ENCODE peak calls at places on chromosomes 12 and 14, in ten cellular contexts. T is cardiac fibroblast, F is NCI-H774, A is NCI-H345, J is AG08395, E is KBM-7, S is heart right ventricle, M is amygdala, C is left cardiac atrium, G is left ventricle myocardium superior. U is an unnamed sample.

GRCh38 chr12:80877706-80878384 is 59.9 kb downstream of the LIN7A start:
- DNase-seq in T (peak), F (no peak), A (no peak), J (no peak), E (no peak), S (no peak), M (no peak), C (no peak), G (no peak), U (no peak)

GRCh38 chr14:101972126-101972785 is 7.9 kb downstream of the DYNC1H1 start:
- DNase-seq in T (peak), F (no peak), A (no peak), J (peak), E (peak), S (peak), M (no peak), C (peak), G (peak), U (peak)

GRCh38 chr14:87494010-87494409 is 499.0 kb downstream of the GALC start:
- DNase-seq in T (no peak), F (no peak), A (no peak), J (no peak), E (peak), S (no peak), M (no peak), C (no peak), G (no peak), U (no peak)

GRCh38 chr12:62647586-62647985 is 181.0 kb downstream of the MON2 start:
- DNase-seq in T (peak), F (no peak), A (no peak), J (no peak), E (no peak), S (peak), M (peak), C (peak), G (peak), U (peak)

GRCh38 chr14:29069228-29069627 is 302.6 kb downstream of the FOXG1 start:
- DNase-seq in T (no peak), F (no peak), A (no peak), J (no peak), E (no peak), S (no peak), M (no peak), C (no peak), G (no peak), U (no peak)

GRCh38 chr12:14216405-14217294 is 148.8 kb upstream of the ATF7IP start:
- DNase-seq in T (peak), F (no peak), A (no peak), J (peak), E (peak), S (no peak), M (no peak), C (no peak), G (no peak), U (no peak)

GRCh38 chr12:18439541-18439940 is 178.2 kb downstream of the PIK3C2G start:
- DNase-seq in T (peak), F (no peak), A (no peak), J (no peak), E (no peak), S (no peak), M (no peak), C (no peak), G (no peak), U (no peak)

GRCh38 chr12:67630373-67631088 is 18.0 kb upstream of the DYRK2 start:
- DNase-seq in T (no peak), F (no peak), A (no peak), J (no peak), E (peak), S (no peak), M (no peak), C (peak), G (peak), U (no peak)

GRCh38 chr12:24039113-24039525 is 89.6 kb upstream of the SOX5 start:
- DNase-seq in T (peak), F (no peak), A (no peak), J (no peak), E (no peak), S (no peak), M (no peak), C (no peak), G (no peak), U (no peak)

GRCh38 chr12:49897276-49897675 is 6.4 kb downstream of the FAIM2 start:
- DNase-seq in T (no peak), F (no peak), A (no peak), J (no peak), E (no peak), S (no peak), M (no peak), C (peak), G (no peak), U (peak)

GRCh38 chr14:64012720-64013119 is 159.9 kb downstream of the SYNE2 start:
- DNase-seq in T (no peak), F (no peak), A (no peak), J (no peak), E (no peak), S (no peak), M (no peak), C (no peak), G (no peak), U (no peak)

GRCh38 chr12:25364529-25365339 is 114.0 kb upstream of the KRAS start:
- DNase-seq in T (no peak), F (no peak), A (no peak), J (no peak), E (no peak), S (no peak), M (no peak), C (no peak), G (no peak), U (no peak)

GRCh38 chr12:8692573-8692972 is 5.2 kb upstream of the RIMKLB start:
- DNase-seq in T (peak), F (peak), A (peak), J (no peak), E (peak), S (peak), M (peak), C (peak), G (no peak), U (no peak)

GRCh38 chr12:89882051-89882450 is 173.4 kb upstream of the ATP2B1 start:
- DNase-seq in T (peak), F (no peak), A (no peak), J (peak), E (no peak), S (no peak), M (no peak), C (no peak), G (no peak), U (no peak)

GRCh38 chr14:78446807-78447206 is 276.6 kb downstream of the NRXN3 start:
- DNase-seq in T (peak), F (no peak), A (no peak), J (no peak), E (no peak), S (no peak), M (no peak), C (no peak), G (no peak), U (no peak)

GRCh38 chr12:77225373-77225772 is 160.0 kb upstream of the E2F7 start:
- DNase-seq in T (no peak), F (no peak), A (no peak), J (no peak), E (no peak), S (no peak), M (no peak), C (no peak), G (no peak), U (no peak)

GRCh38 chr14:105117257-105117646 is 51.3 kb downstream of the JAG2 start:
- DNase-seq in T (no peak), F (no peak), A (no peak), J (no peak), E (no peak), S (no peak), M (no peak), C (no peak), G (no peak), U (no peak)

GRCh38 chr14:67389261-67389660 is 22.7 kb downstream of the PLEK2 start:
- DNase-seq in T (no peak), F (no peak), A (no peak), J (no peak), E (peak), S (no peak), M (no peak), C (no peak), G (no peak), U (no peak)

GRCh38 chr12:56220611-56221232 is 1.0 kb downstream of the RNF41 start:
- DNase-seq in T (peak), F (no peak), A (no peak), J (peak), E (peak), S (no peak), M (peak), C (no peak), G (no peak), U (no peak)

GRCh38 chr12:15212877-15213276 is 8.3 kb downstream of the RERG start:
- DNase-seq in T (no peak), F (no peak), A (peak), J (no peak), E (no peak), S (no peak), M (no peak), C (no peak), G (no peak), U (no peak)

GRCh38 chr12:111846016-111846415 is 4.0 kb downstream of the MAPKAPK5 start:
- DNase-seq in T (peak), F (no peak), A (peak), J (no peak), E (no peak), S (no peak), M (no peak), C (no peak), G (no peak), U (no peak)

GRCh38 chr12:50732591-50732990 is 31.3 kb upstream of the ATF1 start:
- DNase-seq in T (peak), F (no peak), A (no peak), J (peak), E (no peak), S (no peak), M (no peak), C (no peak), G (no peak), U (no peak)

GRCh38 chr12:3201741-3202500 is 124.7 kb downstream of the TSPAN9 start:
- DNase-seq in T (no peak), F (no peak), A (no peak), J (no peak), E (no peak), S (peak), M (no peak), C (no peak), G (peak), U (no peak)

GRCh38 chr14:60090864-60091519 is 731 bp upstream of the PCNX4 start:
- DNase-seq in T (peak), F (peak), A (peak), J (peak), E (no peak), S (peak), M (peak), C (peak), G (peak), U (peak)

GRCh38 chr14:89911018-89911919 is 43.3 kb downstream of the EFCAB11 start:
- DNase-seq in T (peak), F (peak), A (no peak), J (peak), E (no peak), S (no peak), M (peak), C (no peak), G (no peak), U (no peak)

GRCh38 chr14:33488547-33488946 is 462.3 kb downstream of the EGLN3 start:
- DNase-seq in T (no peak), F (no peak), A (no peak), J (no peak), E (no peak), S (no peak), M (no peak), C (no peak), G (no peak), U (no peak)

GRCh38 chr12:5348491-5348890 is 83.4 kb upstream of the NTF3 start:
- DNase-seq in T (no peak), F (no peak), A (no peak), J (no peak), E (no peak), S (no peak), M (no peak), C (no peak), G (no peak), U (no peak)

GRCh38 chr14:23805761-23806160 is 147.8 kb upstream of the DHRS4 start:
- DNase-seq in T (no peak), F (no peak), A (no peak), J (no peak), E (no peak), S (no peak), M (no peak), C (no peak), G (no peak), U (no peak)

GRCh38 chr14:64944861-64945260 is 2.3 kb upstream of the GPX2 start:
- DNase-seq in T (no peak), F (no peak), A (no peak), J (no peak), E (no peak), S (no peak), M (no peak), C (no peak), G (no peak), U (no peak)